ENCODE peak calls at places on chromosomes 6 and 20, in six cellular contexts. F is mesenchymal stem cell; W is AG08395; K is stimulated activated CD4-positive, alpha-beta T cell treated with anti-CD3 and anti-CD28 coated beads, Interleukin-15, amount 100 ng/mL, for 24 hours; N is cardiac fibroblast; M is nucleus accumbens. T is an unnamed sample.

GRCh38 chr20:3847419-3847940 is 846 bp downstream of the MAVS start:
- DNase-seq in M (no peak), N (peak), F (no peak), K (peak), W (no peak), T (no peak)

GRCh38 chr6:137214931-137215330 is 4.3 kb downstream of the IFNGR1 start:
- DNase-seq in M (no peak), K (no peak), W (no peak), N (no peak), F (no peak), T (no peak)

GRCh38 chr20:4136078-4136966 is 121.0 kb upstream of the RNF24 start:
- DNase-seq in M (no peak), K (no peak), W (no peak), F (peak), N (peak), T (peak)

GRCh38 chr6:36235309-36235708 is 34.6 kb upstream of the PNPLA1 start:
- DNase-seq in N (no peak), F (no peak), K (no peak), W (no peak), M (no peak), T (no peak)

GRCh38 chr20:10596726-10597125 is 77.1 kb downstream of the JAG1 start:
- DNase-seq in K (no peak), N (peak), W (peak), F (peak), M (no peak), T (no peak)

GRCh38 chr20:60481051-60481741 is 523.0 kb downstream of the CDH26 start:
- DNase-seq in F (no peak), K (no peak), M (no peak), N (no peak), W (no peak), T (no peak)

GRCh38 chr6:40397287-40398033 is 189.7 kb downstream of the LRFN2 start:
- DNase-seq in N (no peak), F (no peak), W (no peak), M (no peak), K (no peak), T (no peak)

GRCh38 chr6:34246563-34247391 is 2.0 kb downstream of the SMIM29 start:
- DNase-seq in M (no peak), W (no peak), F (peak), K (peak), N (peak), T (no peak)

GRCh38 chr20:53409177-53409576 is 184.5 kb downstream of the ZNF217 start:
- DNase-seq in F (no peak), N (no peak), K (no peak), W (peak), M (no peak), T (no peak)

T was measured in RWPE2.